ENCODE peak calls at places on chromosome 14, in eight cellular contexts. T is tibial artery, M is Panc1, I is astrocyte, V is stomach, B is BE2C, Y is vagina, K is transverse colon. C is an unnamed sample.

GRCh38 chr14:24329073-24329663 is 5.7 kb downstream of the ADCY4 start:
- DNase-seq in T (no peak), M (no peak), I (no peak), V (no peak), B (no peak), Y (no peak), K (no peak), C (no peak)

GRCh38 chr14:31400031-31400638 is 20.2 kb downstream of the HEATR5A start:
- DNase-seq in T (no peak), M (no peak), I (no peak), V (no peak), B (no peak), Y (no peak), K (no peak), C (no peak)

GRCh38 chr14:76259029-76259735 is 107.5 kb downstream of the GPATCH2L start:
- DNase-seq in T (no peak), M (no peak), I (no peak), V (no peak), B (no peak), Y (no peak), K (no peak), C (no peak)

GRCh38 chr14:99809864-99810854 is 16.9 kb downstream of the EML1 start:
- DNase-seq in T (peak; percentile 65), M (no peak), I (no peak), V (peak; percentile 39), B (peak; percentile 73), Y (no peak), K (no peak), C (peak; percentile 13)

GRCh38 chr14:68694516-68695235 is 98.2 kb downstream of the ZFP36L1 start:
- DNase-seq in T (peak; percentile 17), M (no peak), I (peak; percentile 66), V (no peak), B (no peak), Y (no peak), K (no peak), C (no peak)

GRCh38 chr14:75487155-75487671 is 35.1 kb upstream of the BATF start:
- DNase-seq in T (no peak), M (no peak), I (no peak), V (no peak), B (no peak), Y (no peak), K (no peak), C (no peak)

GRCh38 chr14:74834682-74835392 is 41.1 kb downstream of the PROX2 start:
- DNase-seq in T (no peak), M (no peak), I (peak; percentile 48), V (no peak), B (no peak), Y (no peak), K (no peak), C (peak; percentile 39)

GRCh38 chr14:38948576-38948975 is 154.5 kb downstream of the SEC23A start:
- DNase-seq in T (no peak), M (no peak), I (no peak), V (no peak), B (no peak), Y (no peak), K (no peak), C (no peak)

GRCh38 chr14:32329690-32330290 is 692 bp downstream of the AKAP6 start:
- DNase-seq in T (no peak), M (no peak), I (no peak), V (no peak), B (no peak), Y (no peak), K (no peak), C (no peak)

GRCh38 chr14:96986701-96987474 is 189.7 kb downstream of the VRK1 start:
- DNase-seq in T (no peak), M (no peak), I (no peak), V (no peak), B (no peak), Y (no peak), K (no peak), C (no peak)

GRCh38 chr14:31949709-31950108 is 127.4 kb upstream of the ARHGAP5 start:
- DNase-seq in T (no peak), M (no peak), I (no peak), V (no peak), B (no peak), Y (no peak), K (no peak), C (peak; percentile 30)

GRCh38 chr14:29741909-29742401 is 185.7 kb downstream of the PRKD1 start:
- DNase-seq in T (peak; percentile 59), M (no peak), I (peak; percentile 84), V (no peak), B (no peak), Y (no peak), K (no peak), C (peak; percentile 65)

GRCh38 chr14:74219277-74219676 is 20.0 kb upstream of the VSX2 start:
- DNase-seq in T (no peak), M (no peak), I (no peak), V (no peak), B (no peak), Y (no peak), K (no peak), C (no peak)

GRCh38 chr14:91258876-91259275 is 14.4 kb upstream of the GPR68 start:
- DNase-seq in T (no peak), M (no peak), I (no peak), V (no peak), B (no peak), Y (no peak), K (no peak), C (no peak)

GRCh38 chr14:61923348-61923747 is 161.1 kb downstream of the SNAPC1 start:
- DNase-seq in T (no peak), M (no peak), I (peak; percentile 6), V (no peak), B (no peak), Y (no peak), K (no peak), C (peak; percentile 17)

GRCh38 chr14:69547701-69548348 is 26.8 kb downstream of the CCDC177 start:
- DNase-seq in T (no peak), M (no peak), I (peak; percentile 37), V (no peak), B (peak; percentile 66), Y (no peak), K (no peak), C (peak; percentile 32)

GRCh38 chr14:102219316-102219715 is 79.6 kb downstream of the WDR20 start:
- DNase-seq in T (no peak), M (no peak), I (no peak), V (no peak), B (no peak), Y (no peak), K (no peak), C (no peak)

DNA sequence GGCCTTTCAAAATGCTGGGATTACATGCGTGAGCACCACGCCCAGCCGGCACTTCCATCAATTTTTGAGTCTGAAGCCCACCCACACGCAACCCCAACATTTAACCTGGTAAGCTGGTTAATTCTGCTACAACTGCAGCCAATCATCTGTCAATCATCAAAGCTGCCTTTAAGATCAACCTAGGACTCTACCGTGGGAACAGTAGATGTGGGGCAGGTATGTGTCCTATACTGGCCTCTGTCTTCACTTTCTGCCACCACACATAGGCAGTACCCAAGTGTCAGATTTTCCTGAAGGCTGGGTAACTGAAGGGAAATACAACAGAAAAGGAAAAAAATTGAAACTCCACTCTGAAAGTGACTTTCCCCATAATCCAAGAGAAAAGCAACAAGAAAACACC is 22.3 kb downstream of the VCPKMT start:
- DNase-seq in T (no peak), M (no peak), I (no peak), V (no peak), B (no peak), Y (no peak), K (no peak), C (no peak)
- H3K4me1 ChIP-seq in T (no peaks in the 10 kb centered on the region), M (no peaks in the 10 kb centered on the region), I (no peaks in the 10 kb centered on the region), V (no peaks in the 10 kb centered on the region), B (peaks cover 8% of the 10 kb centered on the region), Y (no peaks in the 10 kb centered on the region), K (no peaks in the 10 kb centered on the region), C (no peaks in the 10 kb centered on the region)

GRCh38 chr14:105484997-105485393 is 1.7 kb upstream of the CRIP1 start:
- DNase-seq in T (no peak), M (no peak), I (no peak), V (no peak), B (no peak), Y (no peak), K (no peak), C (no peak)

GRCh38 chr14:105483300-105484068 is 3.2 kb upstream of the CRIP1 start:
- DNase-seq in T (peak; percentile 55), M (no peak), I (no peak), V (no peak), B (no peak), Y (no peak), K (peak; percentile 61), C (no peak)

GRCh38 chr14:105482486-105483110 is 4.1 kb upstream of the CRIP1 start:
- DNase-seq in T (no peak), M (no peak), I (no peak), V (no peak), B (no peak), Y (no peak), K (no peak), C (no peak)

GRCh38 chr14:105485720-105486332 is 860 bp upstream of the CRIP1 start:
- DNase-seq in T (no peak), M (no peak), I (no peak), V (no peak), B (peak; percentile 92), Y (no peak), K (no peak), C (no peak)

GRCh38 chr14:105484069-105484996 is 2.4 kb upstream of the CRIP1 start:
- DNase-seq in T (peak; percentile 66), M (no peak), I (no peak), V (no peak), B (no peak), Y (no peak), K (no peak), C (peak; percentile 32)
- H3K27me3 ChIP-seq in T (no peaks in the 10 kb centered on the region), M (no peaks in the 10 kb centered on the region), I (peaks cover 13% of the 10 kb centered on the region), V (peaks cover 62% of the 10 kb centered on the region), B (no peaks in the 10 kb centered on the region), Y (no peaks in the 10 kb centered on the region), K (peaks cover 30% of the 10 kb centered on the region), C (peaks cover 5% of the 10 kb centered on the region)

DNA sequence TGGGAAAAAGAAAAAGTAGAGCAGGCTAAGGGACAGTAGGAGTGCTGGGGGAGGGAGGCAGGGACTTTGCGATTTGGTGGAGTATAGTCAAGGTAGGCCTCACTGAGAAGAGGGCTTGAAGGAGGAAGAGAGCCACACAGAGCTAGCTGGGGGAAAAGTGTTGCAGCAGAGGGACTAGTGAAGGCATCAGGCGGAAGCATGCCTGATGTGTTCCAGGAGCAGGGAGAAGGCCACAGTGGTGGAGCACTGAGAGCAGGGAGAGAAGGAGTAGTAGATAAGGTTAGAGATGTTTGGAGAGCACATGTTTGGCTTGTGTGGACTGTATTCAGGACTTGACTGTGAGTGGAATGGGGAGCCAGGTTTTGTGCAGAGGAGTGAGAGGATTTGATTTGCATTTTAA is 9.0 kb downstream of the FRMD6 start:
- DNase-seq in T (no peak), M (no peak), I (no peak), V (no peak), B (no peak), Y (no peak), K (no peak), C (no peak)
- H3K4me1 ChIP-seq in T (peaks cover 34% of the 10 kb centered on the region), M (no peaks in the 10 kb centered on the region), I (peaks cover 23% of the 10 kb centered on the region), V (no peaks in the 10 kb centered on the region), B (peaks cover 21% of the 10 kb centered on the region), Y (peaks cover 43% of the 10 kb centered on the region), K (peaks cover 4% of the 10 kb centered on the region), C (peaks cover 61% of the 10 kb centered on the region)

DNA sequence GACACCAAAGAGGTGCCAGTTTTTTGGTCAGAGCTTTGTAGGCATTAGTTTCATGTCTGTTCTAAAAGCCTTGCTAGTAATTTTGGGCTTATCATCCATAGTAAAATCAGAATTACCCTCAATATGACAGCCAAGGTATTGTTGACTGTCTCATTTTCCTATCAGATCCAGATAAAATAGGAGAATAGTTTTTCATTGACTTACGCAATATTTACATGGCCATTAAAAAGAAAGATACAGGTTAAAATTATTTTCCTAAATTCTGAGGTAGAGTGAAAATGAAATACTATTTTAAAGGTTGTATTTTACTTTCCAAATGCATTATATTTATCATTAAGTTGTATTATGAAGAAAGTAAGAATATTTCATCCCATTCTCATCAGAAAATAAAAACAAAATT is 203.7 kb downstream of the LRFN5 start:
- DNase-seq in T (no peak), M (no peak), I (no peak), V (no peak), B (no peak), Y (no peak), K (no peak), C (no peak)
- H3K27me3 ChIP-seq in T (no peaks in the 10 kb centered on the region), M (no peaks in the 10 kb centered on the region), I (no peaks in the 10 kb centered on the region), V (no peaks in the 10 kb centered on the region), B (no peaks in the 10 kb centered on the region), Y (no peaks in the 10 kb centered on the region), K (no peaks in the 10 kb centered on the region), C (no peaks in the 10 kb centered on the region)